ENCODE peak calls at places on chromosomes 5 and 9, in four cellular contexts. E, M, G and W are unnamed samples.

GRCh38 chr9:4839470-4839912 is 46.7 kb downstream of the RCL1 start:
- DNase-seq in E (no peak), M (no peak), G (no peak), W (no peak)

GRCh38 chr5:179261301-179262125 is 83.7 kb downstream of the ADAMTS2 start:
- DNase-seq in E (no peak), M (peak; percentile 62), G (peak; percentile 66), W (peak; percentile 80)

GRCh38 chr9:112900901-112901300 is 10.2 kb upstream of the SLC46A2 start:
- DNase-seq in E (no peak), M (no peak), G (no peak), W (no peak)

GRCh38 chr5:14190194-14191164 is 47.3 kb downstream of the TRIO start:
- DNase-seq in E (no peak), M (peak; percentile 89), G (peak; percentile 69), W (peak; percentile 97)

GRCh38 chr5:158198636-158199035 is 339.7 kb upstream of the CLINT1 start:
- DNase-seq in E (peak; percentile 44), M (no peak), G (no peak), W (no peak)

GRCh38 chr5:168227001-168227400 is 64.4 kb upstream of the WWC1 start:
- DNase-seq in E (no peak), M (no peak), G (no peak), W (peak; percentile 41)

GRCh38 chr9:126388964-126389363 is 62.3 kb downstream of the MVB12B start:
- DNase-seq in E (no peak), M (no peak), G (no peak), W (no peak)

GRCh38 chr9:92377904-92378303 is 26.5 kb downstream of the OGN start:
- DNase-seq in E (no peak), M (no peak), G (no peak), W (peak; percentile 4)

GRCh38 chr5:180804129-180804601 is 1.6 kb upstream of the MGAT1 start:
- DNase-seq in E (peak; percentile 25), M (peak; percentile 60), G (no peak), W (no peak)

GRCh38 chr5:15799014-15799413 is 299.0 kb downstream of the FBXL7 start:
- DNase-seq in E (no peak), M (no peak), G (no peak), W (no peak)

DNA sequence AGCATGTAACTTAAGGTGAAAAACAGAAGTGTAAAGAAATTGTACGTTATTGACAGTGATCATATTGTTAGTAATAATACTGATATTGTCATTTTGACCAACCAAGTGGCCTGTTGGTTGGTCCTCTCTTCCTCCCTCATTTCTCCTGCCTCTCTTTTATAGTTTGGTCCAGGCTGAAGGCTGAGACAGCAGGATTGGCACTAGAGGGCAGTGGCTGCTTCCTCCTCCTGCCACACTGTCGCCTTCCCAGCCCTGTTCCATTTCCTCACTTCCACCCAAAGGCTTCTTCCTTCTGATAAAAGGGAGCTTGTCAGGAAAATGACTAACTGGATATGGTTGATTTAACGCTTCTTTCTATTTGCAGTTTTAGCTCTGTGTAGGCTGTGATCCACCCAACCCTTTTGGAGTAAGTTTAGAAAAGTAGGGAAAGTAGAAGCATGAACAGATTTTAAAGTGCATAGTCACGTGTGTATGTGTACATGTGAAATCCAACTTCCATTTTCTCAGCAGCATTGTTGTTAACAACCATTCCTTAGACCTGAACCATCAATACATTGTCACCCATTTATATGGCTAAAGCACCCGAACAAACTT is 35.6 kb downstream of the PTCD2 start:
- DNase-seq in E (no peak), M (no peak), G (peak; percentile 52), W (peak; percentile 44)
- TF ChIP-seq CTCF in E (no peak), M (peak; percentile 84), G (peak; percentile 45), W (peak; percentile 44)

GRCh38 chr5:7391215-7391614 is 4.7 kb upstream of the ADCY2 start:
- DNase-seq in E (no peak), M (no peak), G (peak; percentile 51), W (no peak)
- H3K27ac ChIP-seq in E (no peak overlapping the region), M (no peak overlapping the region), G (no peak overlapping the region), W (no peak overlapping the region)

GRCh38 chr5:37838933-37839341 is 904 bp downstream of the GDNF start:
- DNase-seq in E (no peak), M (no peak), G (peak; percentile 17), W (no peak)
- TF ChIP-seq CTCF in E (no peak), M (no peak), G (no peak), W (no peak)

GRCh38 chr9:133537257-133537656 is 2.8 kb downstream of the ADAMTSL2 start:
- DNase-seq in E (no peak), M (no peak), G (no peak), W (no peak)
- H3K27ac ChIP-seq in E (no peak overlapping the region), M (no peak overlapping the region), G (no peak overlapping the region), W (no peak overlapping the region)

GRCh38 chr9:96245399-96245798 is 56.6 kb downstream of the HSD17B3 start:
- DNase-seq in E (no peak), M (no peak), G (no peak), W (no peak)
- TF ChIP-seq CTCF in E (no peak), M (no peak), G (no peak), W (no peak)

DNA sequence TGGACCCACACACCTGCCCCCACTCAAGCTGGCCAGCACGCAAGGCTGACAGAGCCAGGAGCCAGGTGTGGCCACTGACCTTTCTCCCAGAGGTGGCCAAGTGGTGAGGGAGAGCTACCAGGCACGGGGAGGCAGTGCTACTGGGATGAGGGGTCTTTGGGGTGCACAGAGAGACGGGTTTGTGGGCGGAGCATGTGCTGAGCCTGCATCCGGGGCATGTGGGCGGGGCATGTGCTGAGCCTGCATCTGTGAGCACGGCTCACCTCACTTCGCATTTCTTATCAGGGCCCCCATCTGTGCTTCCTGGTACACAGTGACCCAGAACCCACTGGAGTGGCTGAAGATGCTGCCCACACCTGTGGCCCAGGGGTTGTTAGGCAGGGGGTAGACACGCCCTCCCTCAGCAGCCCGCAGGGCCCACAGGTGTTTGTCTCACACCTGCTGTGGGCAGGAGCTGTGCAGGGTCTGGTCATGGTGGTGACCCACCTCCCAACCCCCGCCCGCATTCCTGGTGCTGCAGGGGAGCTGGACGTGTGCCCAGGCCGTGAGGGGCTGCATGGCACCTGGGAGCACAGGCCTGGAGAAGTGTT is 21.5 kb downstream of the CCDC187 start:
- DNase-seq in E (peak; percentile 59), M (no peak), G (no peak), W (no peak)
- H3K27ac ChIP-seq in E (no peak overlapping the region), M (no peak overlapping the region), G (no peak overlapping the region), W (no peak overlapping the region)

DNA sequence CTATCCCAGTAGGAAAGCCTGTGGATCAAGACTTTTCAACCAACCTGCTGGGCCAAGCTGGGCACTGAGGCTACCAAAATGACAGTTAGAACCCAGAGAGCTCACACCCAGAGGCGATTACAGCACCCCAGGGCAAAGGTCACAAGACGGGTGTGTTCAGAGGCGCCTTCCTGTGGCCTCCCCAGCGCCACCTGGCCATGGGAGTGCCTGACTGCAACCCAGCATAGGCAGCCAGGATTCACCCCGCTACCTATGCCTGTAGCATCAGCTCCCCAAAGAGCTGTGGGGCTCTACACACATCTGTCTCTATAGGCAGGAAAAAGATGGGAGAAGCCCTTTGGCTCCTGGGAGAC is 33.5 kb downstream of the PDGFRB start:
- DNase-seq in E (no peak), M (peak; percentile 52), G (peak; percentile 76), W (no peak)
- TF ChIP-seq CTCF in E (no peak), M (peak; percentile 60), G (peak; percentile 41), W (peak; percentile 18)

GRCh38 chr5:154826-155225 is 36.5 kb upstream of the LRRC14B start:
- DNase-seq in E (no peak), M (no peak), G (no peak), W (no peak)
- H3K27ac ChIP-seq in E (no peak overlapping the region), M (no peak overlapping the region), G (no peak overlapping the region), W (no peak overlapping the region)